ENCODE peak calls at places on chromosomes 4 and X, in seven cellular contexts. B is colonic mucosa, F is mesothelial cell of epicardium, A is foreskin keratinocyte, O is body of pancreas, C is endothelial cell, P is heart right ventricle. L is an unnamed sample.

GRCh38 chr4:139329665-139330200 is 27.5 kb upstream of the NDUFC1 start:
- DNase-seq in B (no peak), F (no peak), A (no peak), O (no peak), C (no peak), P (no peak), L (no peak)

GRCh38 chrX:97039363-97040029 is 155.8 kb downstream of the RPA4 start:
- DNase-seq in B (peak; percentile 36), F (peak; percentile 51), A (peak; percentile 5), O (peak; percentile 57), C (no peak), P (no peak), L (no peak)

GRCh38 chrX:148609766-148610698 is 109.6 kb downstream of the AFF2 start:
- DNase-seq in B (no peak), F (no peak), A (no peak), O (no peak), C (no peak), P (no peak), L (no peak)

GRCh38 chrX:7996851-7997250 is 69.6 kb upstream of the PNPLA4 start:
- DNase-seq in B (no peak), F (no peak), A (no peak), O (no peak), C (no peak), P (no peak), L (no peak)

GRCh38 chr4:163536101-163536500 is 41.6 kb downstream of the TMA16 start:
- DNase-seq in B (no peak), F (no peak), A (no peak), O (no peak), C (no peak), P (no peak), L (no peak)

GRCh38 chr4:153988446-153988845 is 199.6 kb upstream of the SFRP2 start:
- DNase-seq in B (no peak), F (no peak), A (no peak), O (no peak), C (no peak), P (no peak), L (no peak)

GRCh38 chrX:22069586-22069985 is 37.5 kb downstream of the PHEX start:
- DNase-seq in B (no peak), F (no peak), A (no peak), O (no peak), C (no peak), P (no peak), L (no peak)

GRCh38 chr4:86338989-86339388 is 20.9 kb downstream of the MAPK10 start:
- DNase-seq in B (no peak), F (no peak), A (peak; percentile 73), O (no peak), C (no peak), P (no peak), L (peak; percentile 44)

GRCh38 chr4:87093443-87094123 is 126.8 kb downstream of the KLHL8 start:
- DNase-seq in B (peak; percentile 48), F (no peak), A (peak; percentile 90), O (peak; percentile 55), C (peak; percentile 43), P (no peak), L (no peak)

GRCh38 chrX:70613295-70613694 is 168.7 kb downstream of the DLG3 start:
- DNase-seq in B (no peak), F (no peak), A (peak; percentile 15), O (no peak), C (no peak), P (no peak), L (no peak)

GRCh38 chrX:71143508-71143907 is 1.1 kb upstream of the NLGN3 start:
- DNase-seq in B (peak; percentile 52), F (no peak), A (no peak), O (peak; percentile 70), C (no peak), P (no peak), L (no peak)

GRCh38 chr4:168076989-168077725 is 15.2 kb upstream of the ANXA10 start:
- DNase-seq in B (peak; percentile 54), F (peak; percentile 78), A (no peak), O (peak; percentile 78), C (peak; percentile 80), P (no peak), L (peak; percentile 19)

GRCh38 chr4:184529283-184529682 is 54.9 kb upstream of the IRF2 start:
- DNase-seq in B (no peak), F (no peak), A (peak; percentile 90), O (no peak), C (no peak), P (no peak), L (no peak)

GRCh38 chr4:101597204-101597603 is 193.3 kb upstream of the BANK1 start:
- DNase-seq in B (no peak), F (no peak), A (no peak), O (no peak), C (no peak), P (no peak), L (no peak)

GRCh38 chr4:169229571-169230028 is 41.2 kb downstream of the SH3RF1 start:
- DNase-seq in B (no peak), F (no peak), A (peak; percentile 77), O (no peak), C (no peak), P (no peak), L (peak; percentile 93)

DNA sequence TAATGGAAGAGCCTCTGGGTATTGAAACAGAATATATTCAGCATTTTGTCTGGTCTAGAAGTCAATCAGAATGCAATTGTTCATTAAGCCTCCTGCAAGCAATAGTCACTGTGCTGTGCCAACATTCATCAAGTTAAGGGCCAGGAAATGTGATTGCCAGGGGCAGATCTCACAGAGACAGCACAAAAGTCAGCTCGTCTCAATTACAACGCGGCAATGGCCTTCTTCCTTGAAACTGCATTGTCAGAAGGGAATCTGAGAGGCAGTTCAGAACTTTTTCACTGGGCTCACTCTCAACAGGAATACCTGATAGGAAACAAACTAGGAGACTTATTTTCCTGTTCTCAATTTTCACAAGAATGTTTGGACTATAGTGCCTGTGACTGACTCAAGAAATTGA is 131.1 kb upstream of the NR3C2 start:
- DNase-seq in B (no peak), F (no peak), A (no peak), O (no peak), C (no peak), P (no peak), L (no peak)
- TF ChIP-seq CTCF in B (no peak), F (no peak), A (no peak), O (no peak), C (no peak), P (no peak), L (no peak)

GRCh38 chr4:145061325-145061920 is 36.6 kb downstream of the ANAPC10 start:
- DNase-seq in B (no peak), F (no peak), A (no peak), O (no peak), C (no peak), P (no peak), L (peak; percentile 24)
- TF ChIP-seq CTCF in B (no peak), F (peak; percentile 59), A (peak; percentile 66), O (peak; percentile 44), C (peak; percentile 64), P (peak; percentile 65), L (peak; percentile 26)

GRCh38 chrX:151384807-151385206 is 12.2 kb upstream of the VMA21 start:
- DNase-seq in B (no peak), F (no peak), A (no peak), O (peak; percentile 47), C (no peak), P (no peak), L (no peak)
- TF ChIP-seq CTCF in B (no peak), F (no peak), A (no peak), O (no peak), C (no peak), P (no peak), L (no peak)

GRCh38 chr4:132619968-132620367 is 529.1 kb upstream of the PCDH10 start:
- DNase-seq in B (no peak), F (no peak), A (no peak), O (no peak), C (no peak), P (no peak), L (no peak)

GRCh38 chr4:132614682-132615081 is 534.4 kb upstream of the PCDH10 start:
- DNase-seq in B (no peak), F (no peak), A (no peak), O (no peak), C (no peak), P (no peak), L (no peak)
- TF ChIP-seq CTCF in B (no peak), F (peak; percentile 85), A (peak; percentile 61), O (no peak), C (peak; percentile 85), P (no peak), L (no peak)

GRCh38 chrX:149962859-149963757 is 24.8 kb upstream of the EOLA2 start:
- DNase-seq in B (peak; percentile 43), F (no peak), A (no peak), O (peak; percentile 72), C (peak; percentile 31), P (no peak), L (peak; percentile 23)
- TF ChIP-seq CTCF in B (peak; percentile 45), F (peak; percentile 43), A (peak; percentile 74), O (peak; percentile 41), C (peak; percentile 39), P (peak; percentile 59), L (peak; percentile 76)